ENCODE peak calls at places on chromosomes 6 and 20, in six cellular contexts. D is T follicular helper cell, P is HL-60, X is ELF-1, M is Right ventricle myocardium superior, J is spleen. A is an unnamed sample.

GRCh38 chr6:30075094-30075986 is at the start of gene RNF39:
- DNase-seq in D (no peak), P (no peak), X (peak; percentile 25), M (no peak), J (no peak), A (no peak)

GRCh38 chr6:167827588-167828324 is 1.0 kb downstream of the AFDN start:
- DNase-seq in D (no peak), P (no peak), X (peak; percentile 79), M (peak; percentile 59), J (peak; percentile 86), A (peak; percentile 13)

GRCh38 chr6:56691201-56691595 is 48.5 kb upstream of the DST start:
- DNase-seq in D (no peak), P (no peak), X (no peak), M (no peak), J (no peak), A (no peak)

GRCh38 chr20:23086056-23086551 is at the start of gene CD93:
- DNase-seq in D (no peak), P (no peak), X (no peak), M (peak; percentile 63), J (peak; percentile 85), A (no peak)

GRCh38 chr6:106534564-106534982 is 94.7 kb downstream of the RTN4IP1 start:
- DNase-seq in D (no peak), P (no peak), X (no peak), M (no peak), J (no peak), A (no peak)

GRCh38 chr6:53999088-53999755 is 112.0 kb upstream of the MLIP start:
- DNase-seq in D (no peak), P (no peak), X (no peak), M (no peak), J (no peak), A (no peak)

GRCh38 chr6:154649723-154650122 is 83.5 kb upstream of the SCAF8 start:
- DNase-seq in D (no peak), P (no peak), X (no peak), M (no peak), J (no peak), A (no peak)

GRCh38 chr6:132789398-132789780 is 9.0 kb downstream of the SLC18B1 start:
- DNase-seq in D (no peak), P (no peak), X (no peak), M (no peak), J (no peak), A (no peak)

GRCh38 chr6:63245420-63245819 is 34.2 kb downstream of the FKBP1C start:
- DNase-seq in D (no peak), P (no peak), X (no peak), M (no peak), J (no peak), A (no peak)

GRCh38 chr6:7262746-7263335 is 50.2 kb downstream of the SSR1 start:
- DNase-seq in D (no peak), P (no peak), X (no peak), M (no peak), J (peak; percentile 59), A (no peak)

GRCh38 chr6:113763883-113764282 is 93.3 kb upstream of the MARCKS start:
- DNase-seq in D (no peak), P (peak; percentile 23), X (peak; percentile 11), M (no peak), J (no peak), A (no peak)

GRCh38 chr20:2845607-2846006 is 5.1 kb downstream of the VPS16 start:
- DNase-seq in D (no peak), P (no peak), X (no peak), M (no peak), J (no peak), A (no peak)

GRCh38 chr20:44650777-44651493 is 564 bp downstream of the ADA start:
- DNase-seq in D (no peak), P (no peak), X (peak; percentile 28), M (no peak), J (peak; percentile 86), A (no peak)

GRCh38 chr6:66198062-66198624 is 491.1 kb upstream of the EYS start:
- DNase-seq in D (no peak), P (no peak), X (no peak), M (no peak), J (no peak), A (no peak)

GRCh38 chr6:157106487-157106886 is 216.8 kb downstream of the TMEM242 start:
- DNase-seq in D (no peak), P (no peak), X (no peak), M (no peak), J (no peak), A (no peak)

GRCh38 chr6:116047173-116047933 is 13.3 kb downstream of the FRK start:
- DNase-seq in D (no peak), P (no peak), X (no peak), M (no peak), J (no peak), A (no peak)

GRCh38 chr6:43778976-43779863 is 9.2 kb downstream of the VEGFA start:
- DNase-seq in D (no peak), P (no peak), X (no peak), M (no peak), J (no peak), A (no peak)

GRCh38 chr6:26157150-26157837 is 70.1 kb downstream of the HFE start:
- DNase-seq in D (peak; percentile 61), P (peak; percentile 29), X (peak; percentile 91), M (peak; percentile 72), J (peak; percentile 91), A (peak; percentile 46)

GRCh38 chr20:62692176-62692575 is 16.5 kb upstream of the NTSR1 start:
- DNase-seq in D (no peak), P (no peak), X (no peak), M (no peak), J (no peak), A (no peak)

GRCh38 chr6:33620584-33621395 is at the start of gene ITPR3:
- DNase-seq in D (peak; percentile 69), P (no peak), X (no peak), M (peak; percentile 70), J (peak; percentile 92), A (peak; percentile 73)

GRCh38 chr20:13029687-13030510 is 21.1 kb downstream of the SPTLC3 start:
- DNase-seq in D (no peak), P (no peak), X (peak; percentile 83), M (no peak), J (no peak), A (no peak)

GRCh38 chr6:140002406-140003022 is 628.1 kb upstream of the CITED2 start:
- DNase-seq in D (no peak), P (no peak), X (no peak), M (no peak), J (no peak), A (no peak)

GRCh38 chr6:130742282-130742681 is 84.9 kb upstream of the SMLR1 start:
- DNase-seq in D (no peak), P (no peak), X (no peak), M (no peak), J (no peak), A (no peak)

GRCh38 chr20:8535403-8536003 is 403.4 kb downstream of the PLCB1 start:
- DNase-seq in D (no peak), P (no peak), X (no peak), M (no peak), J (no peak), A (no peak)

GRCh38 chr20:61979090-61979489 is 86.6 kb downstream of the TAF4 start:
- DNase-seq in D (no peak), P (no peak), X (no peak), M (peak; percentile 20), J (peak; percentile 31), A (no peak)

GRCh38 chr20:50572922-50573777 is 63.0 kb downstream of the PTPN1 start:
- DNase-seq in D (no peak), P (no peak), X (no peak), M (peak; percentile 68), J (no peak), A (no peak)

GRCh38 chr20:6562111-6562510 is 205.4 kb upstream of the BMP2 start:
- DNase-seq in D (no peak), P (no peak), X (no peak), M (no peak), J (no peak), A (no peak)

GRCh38 chr6:74733830-74734591 is 471.8 kb downstream of the COL12A1 start:
- DNase-seq in D (no peak), P (no peak), X (no peak), M (no peak), J (no peak), A (no peak)

GRCh38 chr6:131561925-131562707 is 10.9 kb upstream of the ARG1 start:
- DNase-seq in D (no peak), P (no peak), X (no peak), M (no peak), J (no peak), A (no peak)

GRCh38 chr20:63491078-63491477 is 7.8 kb downstream of the EEF1A2 start:
- DNase-seq in D (no peak), P (no peak), X (no peak), M (no peak), J (no peak), A (no peak)

A was measured in T-helper 17 cell.